ENCODE peak calls at places on chromosomes 11 and 22, in five cellular contexts. N is epithelial cell of esophagus; Y is stimulated activated CD4-positive, alpha-beta T cell treated with anti-CD3 and anti-CD28 coated beads, Interleukin-15, amount 100 ng/mL, for 1 hour; V is activated CD8-positive, alpha-beta memory T cell treated with anti-CD3 and anti-CD28 coated beads, Interleukin-2, amount 50 U/mL, for 48 hours; B is fibroblast of villous mesenchyme. M is an unnamed sample.

GRCh38 chr22:30386960-30387848 is at the start of gene RNF215:
- DNase-seq in B (peak), Y (peak), V (peak), N (peak), M (peak)

GRCh38 chr11:2321311-2321683 is 19.5 kb downstream of the TSPAN32 start:
- DNase-seq in Y (no peak), B (no peak), N (no peak), V (peak), M (no peak)

GRCh38 chr11:114609429-114609828 is 13.8 kb upstream of the NXPE4 start:
- DNase-seq in Y (no peak), B (no peak), V (no peak), N (no peak), M (peak)

GRCh38 chr22:42271191-42271813 is 849 bp upstream of the TCF20 start:
- DNase-seq in Y (no peak), V (no peak), N (no peak), B (no peak), M (no peak)

GRCh38 chr22:28801845-28802594 is 1.7 kb upstream of the XBP1 start:
- DNase-seq in Y (no peak), N (no peak), B (peak), V (no peak), M (no peak)

GRCh38 chr22:29617922-29618629 is 14.6 kb downstream of the NF2 start:
- DNase-seq in Y (no peak), B (peak), N (peak), V (no peak), M (no peak)

GRCh38 chr22:37467556-37467955 is 18.6 kb downstream of the MFNG start:
- DNase-seq in B (no peak), Y (no peak), V (no peak), N (no peak), M (no peak)

GRCh38 chr22:43967069-43967468 is 11.8 kb downstream of the SAMM50 start:
- DNase-seq in Y (no peak), V (no peak), N (no peak), B (no peak), M (no peak)

GRCh38 chr22:44396727-44397722 is 84.3 kb upstream of the SHISAL1 start:
- DNase-seq in V (peak), Y (no peak), N (no peak), B (no peak), M (peak)